ENCODE peak calls at places on chromosomes 6 and 20, in eight cellular contexts. One of them, this sample, is unnamed.

GRCh38 chr20:33896509-33896908 is 85.4 kb downstream of the CHMP4B start:
- DNase-seq in cortex of kidney: no peak
- DNase-seq in non-pigmented ciliary epithelial cell: peak; percentile 13
- DNase-seq in effector memory CD4-positive, alpha-beta T cell: no peak
- DNase-seq in amygdala: no peak
- DNase-seq in heart left ventricle: no peak
- DNase-seq in fibroblast of the aortic adventitia: peak; percentile 78
- DNase-seq in endothelial cell: no peak
- DNase-seq in this sample: no peak

GRCh38 chr20:23144856-23145255 is 58.7 kb upstream of the CD93 start:
- DNase-seq in cortex of kidney: no peak
- DNase-seq in non-pigmented ciliary epithelial cell: no peak
- DNase-seq in effector memory CD4-positive, alpha-beta T cell: no peak
- DNase-seq in amygdala: no peak
- DNase-seq in heart left ventricle: no peak
- DNase-seq in fibroblast of the aortic adventitia: no peak
- DNase-seq in endothelial cell: no peak
- DNase-seq in this sample: no peak

GRCh38 chr6:163520956-163521355 is 106.4 kb downstream of the QKI start:
- DNase-seq in cortex of kidney: no peak
- DNase-seq in non-pigmented ciliary epithelial cell: no peak
- DNase-seq in effector memory CD4-positive, alpha-beta T cell: no peak
- DNase-seq in amygdala: no peak
- DNase-seq in heart left ventricle: no peak
- DNase-seq in fibroblast of the aortic adventitia: no peak
- DNase-seq in endothelial cell: no peak
- DNase-seq in this sample: no peak

GRCh38 chr20:41181567-41181966 is 44.2 kb downstream of the PLCG1 start:
- DNase-seq in cortex of kidney: no peak
- DNase-seq in non-pigmented ciliary epithelial cell: no peak
- DNase-seq in effector memory CD4-positive, alpha-beta T cell: no peak
- DNase-seq in amygdala: no peak
- DNase-seq in heart left ventricle: no peak
- DNase-seq in fibroblast of the aortic adventitia: no peak
- DNase-seq in endothelial cell: no peak
- DNase-seq in this sample: no peak

GRCh38 chr6:106114492-106114891 is 28.4 kb downstream of the PRDM1 start:
- DNase-seq in cortex of kidney: no peak
- DNase-seq in non-pigmented ciliary epithelial cell: no peak
- DNase-seq in effector memory CD4-positive, alpha-beta T cell: peak; percentile 22
- DNase-seq in amygdala: no peak
- DNase-seq in heart left ventricle: no peak
- DNase-seq in fibroblast of the aortic adventitia: no peak
- DNase-seq in endothelial cell: no peak
- DNase-seq in this sample: no peak

GRCh38 chr6:111591370-111591900 is 14.2 kb downstream of the TRAF3IP2 start:
- DNase-seq in cortex of kidney: no peak
- DNase-seq in non-pigmented ciliary epithelial cell: peak; percentile 92
- DNase-seq in effector memory CD4-positive, alpha-beta T cell: no peak
- DNase-seq in amygdala: no peak
- DNase-seq in heart left ventricle: peak; percentile 92
- DNase-seq in fibroblast of the aortic adventitia: peak; percentile 100
- DNase-seq in endothelial cell: no peak
- DNase-seq in this sample: no peak

GRCh38 chr6:70369332-70369950 is 43.9 kb upstream of the FAM135A start:
- DNase-seq in cortex of kidney: no peak
- DNase-seq in non-pigmented ciliary epithelial cell: peak; percentile 28
- DNase-seq in effector memory CD4-positive, alpha-beta T cell: peak; percentile 28
- DNase-seq in amygdala: no peak
- DNase-seq in heart left ventricle: peak; percentile 33
- DNase-seq in fibroblast of the aortic adventitia: peak; percentile 72
- DNase-seq in endothelial cell: peak; percentile 73
- DNase-seq in this sample: peak; percentile 76

GRCh38 chr20:49989234-49990065 is 6.7 kb downstream of the SNAI1 start:
- DNase-seq in cortex of kidney: no peak
- DNase-seq in non-pigmented ciliary epithelial cell: no peak
- DNase-seq in effector memory CD4-positive, alpha-beta T cell: no peak
- DNase-seq in amygdala: no peak
- DNase-seq in heart left ventricle: peak; percentile 83
- DNase-seq in fibroblast of the aortic adventitia: peak; percentile 85
- DNase-seq in endothelial cell: peak; percentile 44
- DNase-seq in this sample: no peak

GRCh38 chr6:53282234-53282633 is 66.5 kb downstream of the ELOVL5 start:
- DNase-seq in cortex of kidney: no peak
- DNase-seq in non-pigmented ciliary epithelial cell: no peak
- DNase-seq in effector memory CD4-positive, alpha-beta T cell: no peak
- DNase-seq in amygdala: no peak
- DNase-seq in heart left ventricle: no peak
- DNase-seq in fibroblast of the aortic adventitia: no peak
- DNase-seq in endothelial cell: peak; percentile 15
- DNase-seq in this sample: no peak

GRCh38 chr6:11702039-11702795 is 76.4 kb downstream of the ADTRP start:
- DNase-seq in cortex of kidney: no peak
- DNase-seq in non-pigmented ciliary epithelial cell: no peak
- DNase-seq in effector memory CD4-positive, alpha-beta T cell: no peak
- DNase-seq in amygdala: no peak
- DNase-seq in heart left ventricle: peak; percentile 46
- DNase-seq in fibroblast of the aortic adventitia: peak; percentile 69
- DNase-seq in endothelial cell: no peak
- DNase-seq in this sample: peak; percentile 23

GRCh38 chr6:21121737-21122136 is 471.8 kb upstream of the SOX4 start:
- DNase-seq in cortex of kidney: no peak
- DNase-seq in non-pigmented ciliary epithelial cell: no peak
- DNase-seq in effector memory CD4-positive, alpha-beta T cell: no peak
- DNase-seq in amygdala: no peak
- DNase-seq in heart left ventricle: no peak
- DNase-seq in fibroblast of the aortic adventitia: no peak
- DNase-seq in endothelial cell: no peak
- DNase-seq in this sample: no peak

GRCh38 chr6:97215157-97215769 is 67.8 kb downstream of the MMS22L start:
- DNase-seq in cortex of kidney: no peak
- DNase-seq in non-pigmented ciliary epithelial cell: peak; percentile 47
- DNase-seq in effector memory CD4-positive, alpha-beta T cell: no peak
- DNase-seq in amygdala: peak; percentile 1
- DNase-seq in heart left ventricle: no peak
- DNase-seq in fibroblast of the aortic adventitia: peak; percentile 74
- DNase-seq in endothelial cell: peak; percentile 40
- DNase-seq in this sample: peak; percentile 49

GRCh38 chr6:1735239-1735803 is 125.6 kb downstream of the FOXC1 start:
- DNase-seq in cortex of kidney: no peak
- DNase-seq in non-pigmented ciliary epithelial cell: no peak
- DNase-seq in effector memory CD4-positive, alpha-beta T cell: no peak
- DNase-seq in amygdala: no peak
- DNase-seq in heart left ventricle: no peak
- DNase-seq in fibroblast of the aortic adventitia: no peak
- DNase-seq in endothelial cell: no peak
- DNase-seq in this sample: no peak

GRCh38 chr20:49384437-49385434 is 97.7 kb downstream of the KCNB1 start:
- DNase-seq in cortex of kidney: no peak
- DNase-seq in non-pigmented ciliary epithelial cell: no peak
- DNase-seq in effector memory CD4-positive, alpha-beta T cell: peak; percentile 22
- DNase-seq in amygdala: peak; percentile 29
- DNase-seq in heart left ventricle: peak; percentile 62
- DNase-seq in fibroblast of the aortic adventitia: peak; percentile 58
- DNase-seq in endothelial cell: peak; percentile 94
- DNase-seq in this sample: peak; percentile 87

GRCh38 chr6:35496851-35497570 is at the start of gene TEAD3:
- DNase-seq in cortex of kidney: no peak
- DNase-seq in non-pigmented ciliary epithelial cell: no peak
- DNase-seq in effector memory CD4-positive, alpha-beta T cell: peak; percentile 49
- DNase-seq in amygdala: no peak
- DNase-seq in heart left ventricle: peak; percentile 72
- DNase-seq in fibroblast of the aortic adventitia: peak; percentile 40
- DNase-seq in endothelial cell: peak; percentile 64
- DNase-seq in this sample: peak; percentile 82

GRCh38 chr6:14975124-14975815 is 270.6 kb upstream of the JARID2 start:
- DNase-seq in cortex of kidney: no peak
- DNase-seq in non-pigmented ciliary epithelial cell: no peak
- DNase-seq in effector memory CD4-positive, alpha-beta T cell: no peak
- DNase-seq in amygdala: no peak
- DNase-seq in heart left ventricle: no peak
- DNase-seq in fibroblast of the aortic adventitia: peak; percentile 31
- DNase-seq in endothelial cell: no peak
- DNase-seq in this sample: peak; percentile 24

GRCh38 chr6:38262041-38262440 is 377.7 kb downstream of the BTBD9 start:
- DNase-seq in cortex of kidney: no peak
- DNase-seq in non-pigmented ciliary epithelial cell: peak; percentile 91
- DNase-seq in effector memory CD4-positive, alpha-beta T cell: no peak
- DNase-seq in amygdala: no peak
- DNase-seq in heart left ventricle: no peak
- DNase-seq in fibroblast of the aortic adventitia: peak; percentile 79
- DNase-seq in endothelial cell: no peak
- DNase-seq in this sample: no peak